ENCODE peak calls at places on chromosomes 7 and 10, in five cellular contexts. One of them, this sample, is unnamed.
A peak's percentile ranks its signal among the peaks of the same experiment; 100 is the strongest.

GRCh38 chr10:61987951-61988379 is 86.5 kb downstream of the ARID5B start:
- DNase-seq in amniotic stem cell: no peak
- DNase-seq in fibroblast of pulmonary artery: no peak
- DNase-seq in memory B cell: peak; percentile 64
- DNase-seq in activated T-cell treated with anti-CD3 and anti-CD28 coated beads, Interleukin-2, amount 50 U/mL, for 24 hours: no peak
- DNase-seq in this sample: no peak

GRCh38 chr7:128163473-128163872 is 77.6 kb upstream of the LEP start:
- DNase-seq in fibroblast of pulmonary artery: no peak
- DNase-seq in amniotic stem cell: no peak
- DNase-seq in memory B cell: no peak
- DNase-seq in activated T-cell treated with anti-CD3 and anti-CD28 coated beads, Interleukin-2, amount 50 U/mL, for 24 hours: no peak
- DNase-seq in this sample: no peak

GRCh38 chr7:50197547-50197946 is 104.5 kb upstream of the ZPBP start:
- DNase-seq in activated T-cell treated with anti-CD3 and anti-CD28 coated beads, Interleukin-2, amount 50 U/mL, for 24 hours: peak; percentile 80
- DNase-seq in amniotic stem cell: no peak
- DNase-seq in memory B cell: no peak
- DNase-seq in fibroblast of pulmonary artery: no peak
- DNase-seq in this sample: no peak

GRCh38 chr7:82729172-82730030 is 285.8 kb upstream of the CACNA2D1 start:
- DNase-seq in fibroblast of pulmonary artery: peak; percentile 70
- DNase-seq in memory B cell: no peak
- DNase-seq in activated T-cell treated with anti-CD3 and anti-CD28 coated beads, Interleukin-2, amount 50 U/mL, for 24 hours: no peak
- DNase-seq in amniotic stem cell: peak; percentile 13
- DNase-seq in this sample: no peak

GRCh38 chr10:83542774-83543291 is 596.5 kb upstream of the GHITM start:
- DNase-seq in memory B cell: no peak
- DNase-seq in activated T-cell treated with anti-CD3 and anti-CD28 coated beads, Interleukin-2, amount 50 U/mL, for 24 hours: no peak
- DNase-seq in fibroblast of pulmonary artery: peak; percentile 25
- DNase-seq in amniotic stem cell: no peak
- DNase-seq in this sample: no peak

GRCh38 chr10:70753841-70754621 is 31.1 kb downstream of the TBATA start:
- DNase-seq in activated T-cell treated with anti-CD3 and anti-CD28 coated beads, Interleukin-2, amount 50 U/mL, for 24 hours: no peak
- DNase-seq in amniotic stem cell: no peak
- DNase-seq in memory B cell: no peak
- DNase-seq in fibroblast of pulmonary artery: peak; percentile 27
- DNase-seq in this sample: no peak

GRCh38 chr7:102916426-102916825 is 3.6 kb downstream of the LRRC17 start:
- DNase-seq in fibroblast of pulmonary artery: peak; percentile 79
- DNase-seq in activated T-cell treated with anti-CD3 and anti-CD28 coated beads, Interleukin-2, amount 50 U/mL, for 24 hours: no peak
- DNase-seq in memory B cell: no peak
- DNase-seq in amniotic stem cell: peak; percentile 17
- DNase-seq in this sample: no peak

GRCh38 chr10:101694056-101694673 is 805 bp downstream of the FBXW4 start:
- DNase-seq in memory B cell: peak; percentile 74
- DNase-seq in activated T-cell treated with anti-CD3 and anti-CD28 coated beads, Interleukin-2, amount 50 U/mL, for 24 hours: peak; percentile 85
- DNase-seq in amniotic stem cell: no peak
- DNase-seq in fibroblast of pulmonary artery: peak; percentile 46
- DNase-seq in this sample: no peak

GRCh38 chr7:44645254-44645653 is 38.8 kb downstream of the OGDH start:
- DNase-seq in amniotic stem cell: no peak
- DNase-seq in activated T-cell treated with anti-CD3 and anti-CD28 coated beads, Interleukin-2, amount 50 U/mL, for 24 hours: no peak
- DNase-seq in memory B cell: no peak
- DNase-seq in fibroblast of pulmonary artery: no peak
- DNase-seq in this sample: no peak

GRCh38 chr10:71613303-71613777 is 106.2 kb downstream of the C10orf105 start:
- DNase-seq in activated T-cell treated with anti-CD3 and anti-CD28 coated beads, Interleukin-2, amount 50 U/mL, for 24 hours: no peak
- DNase-seq in fibroblast of pulmonary artery: peak; percentile 13
- DNase-seq in amniotic stem cell: no peak
- DNase-seq in memory B cell: no peak
- DNase-seq in this sample: no peak

GRCh38 chr10:93876391-93876790 is 17.4 kb upstream of the SLC35G1 start:
- DNase-seq in amniotic stem cell: no peak
- DNase-seq in fibroblast of pulmonary artery: no peak
- DNase-seq in memory B cell: no peak
- DNase-seq in activated T-cell treated with anti-CD3 and anti-CD28 coated beads, Interleukin-2, amount 50 U/mL, for 24 hours: no peak
- DNase-seq in this sample: peak; percentile 12

GRCh38 chr10:97905276-97905675 is 55.6 kb downstream of the GOLGA7B start:
- DNase-seq in fibroblast of pulmonary artery: no peak
- DNase-seq in memory B cell: no peak
- DNase-seq in activated T-cell treated with anti-CD3 and anti-CD28 coated beads, Interleukin-2, amount 50 U/mL, for 24 hours: no peak
- DNase-seq in amniotic stem cell: no peak
- DNase-seq in this sample: no peak

GRCh38 chr7:50610521-50611277 is 45.5 kb upstream of the DDC start:
- DNase-seq in fibroblast of pulmonary artery: peak; percentile 81
- DNase-seq in activated T-cell treated with anti-CD3 and anti-CD28 coated beads, Interleukin-2, amount 50 U/mL, for 24 hours: no peak
- DNase-seq in memory B cell: no peak
- DNase-seq in amniotic stem cell: no peak
- DNase-seq in this sample: no peak

GRCh38 chr10:56537984-56538383 is 176.9 kb upstream of the ZWINT start:
- DNase-seq in fibroblast of pulmonary artery: peak; percentile 61
- DNase-seq in activated T-cell treated with anti-CD3 and anti-CD28 coated beads, Interleukin-2, amount 50 U/mL, for 24 hours: no peak
- DNase-seq in amniotic stem cell: no peak
- DNase-seq in memory B cell: no peak
- DNase-seq in this sample: no peak

GRCh38 chr10:119025336-119025735 is 4.2 kb upstream of the NANOS1 start:
- DNase-seq in activated T-cell treated with anti-CD3 and anti-CD28 coated beads, Interleukin-2, amount 50 U/mL, for 24 hours: no peak
- DNase-seq in amniotic stem cell: no peak
- DNase-seq in fibroblast of pulmonary artery: peak; percentile 79
- DNase-seq in memory B cell: no peak
- DNase-seq in this sample: no peak